ENCODE peak calls at places on chromosomes 11 and 22, in seven cellular contexts. One of them, this sample, is unnamed.

GRCh38 chr11:65491614-65492386 is 7.0 kb upstream of the MALAT1 start:
- DNase-seq in fibroblast of lung: peak
- DNase-seq in CD8-positive, alpha-beta memory T cell: no peak
- DNase-seq in retina: peak
- DNase-seq in B cell: no peak
- DNase-seq in activated CD4-positive, CD25-positive, alpha-beta regulatory T cell: no peak
- DNase-seq in stimulated activated CD4-positive, alpha-beta T cell treated with anti-CD3 and anti-CD28 coated beads, Interleukin-12 subunit alpha, Interleukin-12 subunit beta, amount 100 ng/mL, for 48 hours: no peak
- DNase-seq in this sample: peak

GRCh38 chr22:26043031-26043430 is 126.2 kb upstream of the SEZ6L start:
- DNase-seq in fibroblast of lung: no peak
- DNase-seq in CD8-positive, alpha-beta memory T cell: no peak
- DNase-seq in retina: no peak
- DNase-seq in B cell: no peak
- DNase-seq in activated CD4-positive, CD25-positive, alpha-beta regulatory T cell: no peak
- DNase-seq in stimulated activated CD4-positive, alpha-beta T cell treated with anti-CD3 and anti-CD28 coated beads, Interleukin-12 subunit alpha, Interleukin-12 subunit beta, amount 100 ng/mL, for 48 hours: no peak
- DNase-seq in this sample: no peak

GRCh38 chr22:25070870-25071465 is 118.5 kb downstream of the KIAA1671 start:
- DNase-seq in fibroblast of lung: no peak
- DNase-seq in CD8-positive, alpha-beta memory T cell: no peak
- DNase-seq in retina: no peak
- DNase-seq in B cell: no peak
- DNase-seq in activated CD4-positive, CD25-positive, alpha-beta regulatory T cell: no peak
- DNase-seq in stimulated activated CD4-positive, alpha-beta T cell treated with anti-CD3 and anti-CD28 coated beads, Interleukin-12 subunit alpha, Interleukin-12 subunit beta, amount 100 ng/mL, for 48 hours: no peak
- DNase-seq in this sample: no peak

GRCh38 chr22:39478461-39478860 is 21.6 kb downstream of the MGAT3 start:
- DNase-seq in fibroblast of lung: no peak
- DNase-seq in CD8-positive, alpha-beta memory T cell: no peak
- DNase-seq in retina: no peak
- DNase-seq in B cell: no peak
- DNase-seq in activated CD4-positive, CD25-positive, alpha-beta regulatory T cell: no peak
- DNase-seq in stimulated activated CD4-positive, alpha-beta T cell treated with anti-CD3 and anti-CD28 coated beads, Interleukin-12 subunit alpha, Interleukin-12 subunit beta, amount 100 ng/mL, for 48 hours: no peak
- DNase-seq in this sample: peak

GRCh38 chr11:63920126-63920869 is 3.3 kb upstream of the RCOR2 start:
- DNase-seq in fibroblast of lung: peak
- DNase-seq in CD8-positive, alpha-beta memory T cell: no peak
- DNase-seq in retina: peak
- DNase-seq in B cell: no peak
- DNase-seq in activated CD4-positive, CD25-positive, alpha-beta regulatory T cell: no peak
- DNase-seq in stimulated activated CD4-positive, alpha-beta T cell treated with anti-CD3 and anti-CD28 coated beads, Interleukin-12 subunit alpha, Interleukin-12 subunit beta, amount 100 ng/mL, for 48 hours: no peak
- DNase-seq in this sample: no peak

GRCh38 chr22:37378642-37379058 is 48.6 kb downstream of the ELFN2 start:
- DNase-seq in fibroblast of lung: no peak
- DNase-seq in CD8-positive, alpha-beta memory T cell: no peak
- DNase-seq in retina: no peak
- DNase-seq in B cell: no peak
- DNase-seq in activated CD4-positive, CD25-positive, alpha-beta regulatory T cell: no peak
- DNase-seq in stimulated activated CD4-positive, alpha-beta T cell treated with anti-CD3 and anti-CD28 coated beads, Interleukin-12 subunit alpha, Interleukin-12 subunit beta, amount 100 ng/mL, for 48 hours: no peak
- DNase-seq in this sample: no peak

GRCh38 chr11:59182457-59183151 is 10.7 kb downstream of the DTX4 start:
- DNase-seq in fibroblast of lung: no peak
- DNase-seq in CD8-positive, alpha-beta memory T cell: no peak
- DNase-seq in retina: no peak
- DNase-seq in B cell: peak
- DNase-seq in activated CD4-positive, CD25-positive, alpha-beta regulatory T cell: no peak
- DNase-seq in stimulated activated CD4-positive, alpha-beta T cell treated with anti-CD3 and anti-CD28 coated beads, Interleukin-12 subunit alpha, Interleukin-12 subunit beta, amount 100 ng/mL, for 48 hours: no peak
- DNase-seq in this sample: no peak

GRCh38 chr11:128472128-128473110 is 114.9 kb downstream of the ETS1 start:
- DNase-seq in fibroblast of lung: peak
- DNase-seq in CD8-positive, alpha-beta memory T cell: peak
- DNase-seq in retina: no peak
- DNase-seq in B cell: peak
- DNase-seq in activated CD4-positive, CD25-positive, alpha-beta regulatory T cell: no peak
- DNase-seq in stimulated activated CD4-positive, alpha-beta T cell treated with anti-CD3 and anti-CD28 coated beads, Interleukin-12 subunit alpha, Interleukin-12 subunit beta, amount 100 ng/mL, for 48 hours: no peak
- DNase-seq in this sample: peak

GRCh38 chr22:36419912-36420882 is 32.4 kb upstream of the MYH9 start:
- DNase-seq in fibroblast of lung: no peak
- DNase-seq in CD8-positive, alpha-beta memory T cell: no peak
- DNase-seq in retina: no peak
- DNase-seq in B cell: no peak
- DNase-seq in activated CD4-positive, CD25-positive, alpha-beta regulatory T cell: no peak
- DNase-seq in stimulated activated CD4-positive, alpha-beta T cell treated with anti-CD3 and anti-CD28 coated beads, Interleukin-12 subunit alpha, Interleukin-12 subunit beta, amount 100 ng/mL, for 48 hours: no peak
- DNase-seq in this sample: no peak

GRCh38 chr11:14015711-14016110 is 53.2 kb downstream of the SPON1 start:
- DNase-seq in fibroblast of lung: peak
- DNase-seq in CD8-positive, alpha-beta memory T cell: no peak
- DNase-seq in retina: no peak
- DNase-seq in B cell: no peak
- DNase-seq in activated CD4-positive, CD25-positive, alpha-beta regulatory T cell: no peak
- DNase-seq in stimulated activated CD4-positive, alpha-beta T cell treated with anti-CD3 and anti-CD28 coated beads, Interleukin-12 subunit alpha, Interleukin-12 subunit beta, amount 100 ng/mL, for 48 hours: no peak
- DNase-seq in this sample: peak

GRCh38 chr22:27242111-27242436 is 559.5 kb downstream of the MN1 start:
- DNase-seq in fibroblast of lung: no peak
- DNase-seq in CD8-positive, alpha-beta memory T cell: no peak
- DNase-seq in retina: no peak
- DNase-seq in B cell: no peak
- DNase-seq in activated CD4-positive, CD25-positive, alpha-beta regulatory T cell: no peak
- DNase-seq in stimulated activated CD4-positive, alpha-beta T cell treated with anti-CD3 and anti-CD28 coated beads, Interleukin-12 subunit alpha, Interleukin-12 subunit beta, amount 100 ng/mL, for 48 hours: no peak
- DNase-seq in this sample: no peak

GRCh38 chr22:50599816-50600454 is 658 bp upstream of the MAPK8IP2 start:
- DNase-seq in fibroblast of lung: no peak
- DNase-seq in CD8-positive, alpha-beta memory T cell: peak
- DNase-seq in retina: peak
- DNase-seq in B cell: peak
- DNase-seq in activated CD4-positive, CD25-positive, alpha-beta regulatory T cell: peak
- DNase-seq in stimulated activated CD4-positive, alpha-beta T cell treated with anti-CD3 and anti-CD28 coated beads, Interleukin-12 subunit alpha, Interleukin-12 subunit beta, amount 100 ng/mL, for 48 hours: no peak
- DNase-seq in this sample: no peak

GRCh38 chr11:45304111-45304991 is 18.2 kb upstream of the SYT13 start:
- DNase-seq in fibroblast of lung: no peak
- DNase-seq in CD8-positive, alpha-beta memory T cell: no peak
- DNase-seq in retina: no peak
- DNase-seq in B cell: no peak
- DNase-seq in activated CD4-positive, CD25-positive, alpha-beta regulatory T cell: no peak
- DNase-seq in stimulated activated CD4-positive, alpha-beta T cell treated with anti-CD3 and anti-CD28 coated beads, Interleukin-12 subunit alpha, Interleukin-12 subunit beta, amount 100 ng/mL, for 48 hours: no peak
- DNase-seq in this sample: no peak

GRCh38 chr11:7485136-7485853 is at the start of gene OLFML1:
- DNase-seq in fibroblast of lung: peak
- DNase-seq in CD8-positive, alpha-beta memory T cell: no peak
- DNase-seq in retina: no peak
- DNase-seq in B cell: no peak
- DNase-seq in activated CD4-positive, CD25-positive, alpha-beta regulatory T cell: no peak
- DNase-seq in stimulated activated CD4-positive, alpha-beta T cell treated with anti-CD3 and anti-CD28 coated beads, Interleukin-12 subunit alpha, Interleukin-12 subunit beta, amount 100 ng/mL, for 48 hours: no peak
- DNase-seq in this sample: no peak

GRCh38 chr11:13942908-13943505 is 19.5 kb upstream of the SPON1 start:
- DNase-seq in fibroblast of lung: peak
- DNase-seq in CD8-positive, alpha-beta memory T cell: no peak
- DNase-seq in retina: no peak
- DNase-seq in B cell: no peak
- DNase-seq in activated CD4-positive, CD25-positive, alpha-beta regulatory T cell: no peak
- DNase-seq in stimulated activated CD4-positive, alpha-beta T cell treated with anti-CD3 and anti-CD28 coated beads, Interleukin-12 subunit alpha, Interleukin-12 subunit beta, amount 100 ng/mL, for 48 hours: no peak
- DNase-seq in this sample: peak

GRCh38 chr11:119847836-119848235 is 118.8 kb upstream of the NECTIN1 start:
- DNase-seq in fibroblast of lung: no peak
- DNase-seq in CD8-positive, alpha-beta memory T cell: no peak
- DNase-seq in retina: no peak
- DNase-seq in B cell: no peak
- DNase-seq in activated CD4-positive, CD25-positive, alpha-beta regulatory T cell: no peak
- DNase-seq in stimulated activated CD4-positive, alpha-beta T cell treated with anti-CD3 and anti-CD28 coated beads, Interleukin-12 subunit alpha, Interleukin-12 subunit beta, amount 100 ng/mL, for 48 hours: no peak
- DNase-seq in this sample: no peak

GRCh38 chr11:14973621-14974020 is 1.5 kb upstream of the CALCA start:
- DNase-seq in fibroblast of lung: peak
- DNase-seq in CD8-positive, alpha-beta memory T cell: peak
- DNase-seq in retina: no peak
- DNase-seq in B cell: peak
- DNase-seq in activated CD4-positive, CD25-positive, alpha-beta regulatory T cell: peak
- DNase-seq in stimulated activated CD4-positive, alpha-beta T cell treated with anti-CD3 and anti-CD28 coated beads, Interleukin-12 subunit alpha, Interleukin-12 subunit beta, amount 100 ng/mL, for 48 hours: peak
- DNase-seq in this sample: peak

GRCh38 chr11:67303132-67303988 is at the start of gene SSH3:
- DNase-seq in fibroblast of lung: peak
- DNase-seq in CD8-positive, alpha-beta memory T cell: peak
- DNase-seq in retina: peak
- DNase-seq in B cell: peak
- DNase-seq in activated CD4-positive, CD25-positive, alpha-beta regulatory T cell: no peak
- DNase-seq in stimulated activated CD4-positive, alpha-beta T cell treated with anti-CD3 and anti-CD28 coated beads, Interleukin-12 subunit alpha, Interleukin-12 subunit beta, amount 100 ng/mL, for 48 hours: no peak
- DNase-seq in this sample: peak

This sample was measured in IMR-90.